ENCODE peak calls at places on chromosomes 2 and 18, in eight cellular contexts. One of them, this sample, is unnamed.

GRCh38 chr2:46188041-46188715 is 109.0 kb upstream of the EPAS1 start:
- DNase-seq in AG04450: no peak
- DNase-seq in IMR-90: no peak
- DNase-seq in endothelial cell of umbilical vein: peak; percentile 61
- DNase-seq in Caco-2: no peak
- DNase-seq in OCI-LY7: no peak
- DNase-seq in A549: no peak
- DNase-seq in dorsolateral prefrontal cortex: no peak
- DNase-seq in this sample: no peak

GRCh38 chr18:58392336-58393000 is 236.4 kb downstream of the ALPK2 start:
- DNase-seq in Caco-2: no peak
- DNase-seq in OCI-LY7: no peak
- DNase-seq in dorsolateral prefrontal cortex: no peak
- DNase-seq in AG04450: no peak
- DNase-seq in IMR-90: peak; percentile 49
- DNase-seq in endothelial cell of umbilical vein: peak; percentile 51
- DNase-seq in A549: no peak
- DNase-seq in this sample: no peak

GRCh38 chr2:3481736-3482362 is 37.5 kb downstream of the ADI1 start:
- DNase-seq in A549: no peak
- DNase-seq in dorsolateral prefrontal cortex: no peak
- DNase-seq in Caco-2: no peak
- DNase-seq in AG04450: no peak
- DNase-seq in OCI-LY7: no peak
- DNase-seq in IMR-90: no peak
- DNase-seq in endothelial cell of umbilical vein: no peak
- DNase-seq in this sample: no peak

GRCh38 chr2:241211276-241211675 is 22.8 kb downstream of the ANO7 start:
- DNase-seq in A549: no peak
- DNase-seq in Caco-2: no peak
- DNase-seq in dorsolateral prefrontal cortex: no peak
- DNase-seq in IMR-90: no peak
- DNase-seq in AG04450: no peak
- DNase-seq in OCI-LY7: peak; percentile 12
- DNase-seq in endothelial cell of umbilical vein: no peak
- DNase-seq in this sample: no peak

GRCh38 chr2:30631051-30631671 is 176.1 kb downstream of the CAPN13 start:
- DNase-seq in dorsolateral prefrontal cortex: no peak
- DNase-seq in IMR-90: peak; percentile 13
- DNase-seq in A549: no peak
- DNase-seq in Caco-2: no peak
- DNase-seq in OCI-LY7: no peak
- DNase-seq in endothelial cell of umbilical vein: no peak
- DNase-seq in AG04450: no peak
- DNase-seq in this sample: peak; percentile 53

GRCh38 chr2:28666496-28667184 is 85.0 kb upstream of the PPP1CB start:
- DNase-seq in A549: no peak
- DNase-seq in endothelial cell of umbilical vein: no peak
- DNase-seq in IMR-90: peak; percentile 49
- DNase-seq in AG04450: no peak
- DNase-seq in OCI-LY7: no peak
- DNase-seq in dorsolateral prefrontal cortex: no peak
- DNase-seq in Caco-2: no peak
- DNase-seq in this sample: no peak

GRCh38 chr2:240291337-240291751 is 144.1 kb upstream of the GPC1 start:
- DNase-seq in A549: no peak
- DNase-seq in IMR-90: no peak
- DNase-seq in AG04450: no peak
- DNase-seq in Caco-2: no peak
- DNase-seq in dorsolateral prefrontal cortex: no peak
- DNase-seq in endothelial cell of umbilical vein: no peak
- DNase-seq in OCI-LY7: no peak
- DNase-seq in this sample: no peak

GRCh38 chr2:25842155-25842554 is 36.1 kb downstream of the ASXL2 start:
- DNase-seq in AG04450: no peak
- DNase-seq in Caco-2: no peak
- DNase-seq in OCI-LY7: no peak
- DNase-seq in endothelial cell of umbilical vein: no peak
- DNase-seq in A549: no peak
- DNase-seq in dorsolateral prefrontal cortex: no peak
- DNase-seq in IMR-90: no peak
- DNase-seq in this sample: no peak

GRCh38 chr2:7083580-7084509 is 166.6 kb downstream of the RNF144A start:
- DNase-seq in Caco-2: peak; percentile 35
- DNase-seq in AG04450: no peak
- DNase-seq in OCI-LY7: peak; percentile 84
- DNase-seq in IMR-90: peak; percentile 25
- DNase-seq in A549: no peak
- DNase-seq in dorsolateral prefrontal cortex: no peak
- DNase-seq in endothelial cell of umbilical vein: peak; percentile 52
- DNase-seq in this sample: peak; percentile 75

GRCh38 chr2:222861411-222862067 is 703 bp downstream of the ACSL3 start:
- DNase-seq in endothelial cell of umbilical vein: peak; percentile 61
- DNase-seq in IMR-90: no peak
- DNase-seq in AG04450: no peak
- DNase-seq in Caco-2: no peak
- DNase-seq in dorsolateral prefrontal cortex: peak; percentile 52
- DNase-seq in OCI-LY7: peak; percentile 47
- DNase-seq in A549: no peak
- DNase-seq in this sample: peak; percentile 52

GRCh38 chr18:623760-624620 is 27.2 kb downstream of the CLUL1 start:
- DNase-seq in endothelial cell of umbilical vein: peak; percentile 64
- DNase-seq in AG04450: peak; percentile 56
- DNase-seq in IMR-90: peak; percentile 78
- DNase-seq in Caco-2: peak; percentile 79
- DNase-seq in OCI-LY7: peak; percentile 66
- DNase-seq in dorsolateral prefrontal cortex: peak; percentile 70
- DNase-seq in A549: peak; percentile 18
- DNase-seq in this sample: peak; percentile 70

GRCh38 chr18:77990131-77990530 is 740.5 kb downstream of the GALR1 start:
- DNase-seq in dorsolateral prefrontal cortex: no peak
- DNase-seq in IMR-90: no peak
- DNase-seq in A549: no peak
- DNase-seq in OCI-LY7: no peak
- DNase-seq in AG04450: no peak
- DNase-seq in Caco-2: no peak
- DNase-seq in endothelial cell of umbilical vein: no peak
- DNase-seq in this sample: no peak

DNA sequence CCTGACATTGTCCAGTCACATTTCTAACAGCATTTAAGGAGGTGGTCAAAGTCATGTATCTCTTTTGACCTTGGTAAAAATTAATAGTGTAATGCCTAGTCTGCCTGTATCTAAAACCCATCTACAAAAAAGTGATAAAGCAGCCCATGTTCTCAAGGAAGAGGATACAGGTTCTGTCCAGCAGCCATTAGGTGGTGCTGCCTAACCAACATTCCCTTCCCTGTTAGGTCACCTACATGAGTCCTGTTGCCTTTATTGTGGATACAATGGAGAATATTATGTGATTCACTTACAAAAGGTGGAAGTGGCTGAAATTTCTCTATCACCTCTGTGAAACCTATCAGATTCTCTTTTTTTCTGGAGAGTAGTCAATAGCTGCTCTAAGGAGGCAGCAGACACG is 52.5 kb downstream of the AQP4 start:
- DNase-seq in OCI-LY7: peak; percentile 20
- DNase-seq in IMR-90: no peak
- DNase-seq in Caco-2: peak; percentile 33
- DNase-seq in A549: peak; percentile 15
- DNase-seq in dorsolateral prefrontal cortex: no peak
- DNase-seq in endothelial cell of umbilical vein: no peak
- DNase-seq in AG04450: no peak
- DNase-seq in this sample: peak; percentile 51
- TF ChIP-seq CTCF in OCI-LY7: peak; percentile 64
- TF ChIP-seq CTCF in IMR-90: no peak
- TF ChIP-seq CTCF in Caco-2: peak; percentile 51
- TF ChIP-seq CTCF in A549: peak; percentile 57
- TF ChIP-seq CTCF in dorsolateral prefrontal cortex: peak; percentile 60
- TF ChIP-seq CTCF in endothelial cell of umbilical vein: no peak
- TF ChIP-seq CTCF in AG04450: no peak
- TF ChIP-seq CTCF in this sample: peak; percentile 25

DNA sequence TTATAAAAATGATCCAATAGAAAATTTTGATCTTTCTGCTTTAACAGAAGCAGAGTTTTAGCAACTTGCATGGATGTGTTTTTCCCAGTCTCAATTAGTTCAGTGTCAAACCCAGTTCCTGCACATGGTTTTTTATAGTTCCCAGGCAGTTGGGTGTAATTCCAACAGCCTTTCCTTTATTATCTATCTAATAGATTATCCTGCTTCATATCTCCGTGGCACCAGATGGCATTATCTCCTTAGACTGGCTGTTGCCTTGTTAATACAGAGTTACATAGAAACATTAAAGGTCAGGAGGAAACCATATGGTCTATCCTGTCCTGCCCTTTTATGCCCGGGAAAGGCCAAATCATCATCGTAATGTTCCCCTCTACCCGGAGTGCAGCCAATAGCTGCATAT is 400.9 kb upstream of the SMIM21 start:
- DNase-seq in AG04450: no peak
- DNase-seq in endothelial cell of umbilical vein: no peak
- DNase-seq in A549: no peak
- DNase-seq in dorsolateral prefrontal cortex: no peak
- DNase-seq in IMR-90: no peak
- DNase-seq in OCI-LY7: no peak
- DNase-seq in Caco-2: no peak
- DNase-seq in this sample: no peak
- H3K4me3 ChIP-seq in AG04450: no peak overlapping the region
- H3K4me3 ChIP-seq in endothelial cell of umbilical vein: no peak overlapping the region
- H3K4me3 ChIP-seq in A549: no peak overlapping the region
- H3K4me3 ChIP-seq in dorsolateral prefrontal cortex: no peak overlapping the region
- H3K4me3 ChIP-seq in IMR-90: no peak overlapping the region
- H3K4me3 ChIP-seq in OCI-LY7: no peak overlapping the region
- H3K4me3 ChIP-seq in Caco-2: no peak overlapping the region
- H3K4me3 ChIP-seq in this sample: no peak overlapping the region

DNA sequence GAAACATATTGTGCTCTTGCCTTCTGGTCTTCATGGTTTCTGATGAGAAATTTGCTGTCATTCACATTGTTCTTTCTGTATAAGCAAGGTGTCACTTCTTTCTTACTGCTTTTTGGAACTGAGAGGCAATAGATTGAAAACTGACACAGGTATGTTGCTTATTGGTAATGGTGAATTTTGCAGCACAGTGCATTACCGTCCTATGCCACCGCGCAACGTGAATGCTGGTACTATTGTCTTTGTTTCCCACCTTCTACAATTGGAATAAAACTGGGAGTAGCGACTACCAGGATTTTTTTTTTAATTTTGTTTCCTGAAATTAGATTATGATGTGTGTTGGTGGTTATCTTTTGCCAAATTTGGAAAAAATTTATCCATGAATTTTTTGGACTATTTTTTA is 11.4 kb downstream of the XIRP2 start:
- DNase-seq in dorsolateral prefrontal cortex: no peak
- DNase-seq in AG04450: no peak
- DNase-seq in A549: no peak
- DNase-seq in IMR-90: no peak
- DNase-seq in OCI-LY7: no peak
- DNase-seq in endothelial cell of umbilical vein: no peak
- DNase-seq in Caco-2: peak; percentile 4
- DNase-seq in this sample: no peak
- TF ChIP-seq CTCF in dorsolateral prefrontal cortex: no peak
- TF ChIP-seq CTCF in AG04450: peak; percentile 14
- TF ChIP-seq CTCF in A549: no peak
- TF ChIP-seq CTCF in IMR-90: no peak
- TF ChIP-seq CTCF in OCI-LY7: no peak
- TF ChIP-seq CTCF in endothelial cell of umbilical vein: no peak
- TF ChIP-seq CTCF in Caco-2: no peak
- TF ChIP-seq CTCF in this sample: no peak

DNA sequence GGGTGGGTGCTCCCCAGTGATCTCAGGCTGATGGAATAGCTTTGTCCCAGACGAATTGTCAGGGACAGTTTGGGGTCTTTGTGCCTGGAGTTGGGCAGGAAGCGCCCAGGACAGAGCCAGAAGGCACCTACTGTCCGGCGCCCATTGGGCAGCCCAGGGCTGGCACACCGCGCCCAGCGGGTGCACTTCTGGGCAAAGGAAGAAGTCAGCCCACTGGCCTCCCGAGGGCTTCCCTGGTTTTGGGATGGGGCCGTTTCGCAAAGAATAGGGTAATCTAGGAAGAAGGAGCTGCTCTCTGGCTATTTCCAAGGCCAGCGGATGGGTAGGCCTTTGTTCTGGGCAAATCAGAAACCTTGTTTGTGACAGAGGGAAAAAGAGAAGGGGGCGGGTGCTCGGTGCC is 3.5 kb upstream of the SIX2 start:
- DNase-seq in IMR-90: no peak
- DNase-seq in OCI-LY7: no peak
- DNase-seq in endothelial cell of umbilical vein: no peak
- DNase-seq in AG04450: no peak
- DNase-seq in dorsolateral prefrontal cortex: no peak
- DNase-seq in Caco-2: no peak
- DNase-seq in A549: no peak
- DNase-seq in this sample: no peak
- H3K4me3 ChIP-seq in IMR-90: no peak overlapping the region
- H3K4me3 ChIP-seq in OCI-LY7: no peak overlapping the region
- H3K4me3 ChIP-seq in endothelial cell of umbilical vein: no peak overlapping the region
- H3K4me3 ChIP-seq in AG04450: no peak overlapping the region
- H3K4me3 ChIP-seq in dorsolateral prefrontal cortex: no peak overlapping the region
- H3K4me3 ChIP-seq in Caco-2: no peak overlapping the region
- H3K4me3 ChIP-seq in A549: no peak overlapping the region
- H3K4me3 ChIP-seq in this sample: no peak overlapping the region